ENCODE peak calls at places on chromosomes 1 and 21, in five cellular contexts. One of them, this sample, is unnamed.

GRCh38 chr1:160400284-160400645 is at the start of gene VANGL2:
- DNase-seq in heart right ventricle: peak
- DNase-seq in kidney epithelial cell: no peak
- DNase-seq in fibroblast of lung: peak
- DNase-seq in upper lobe of left lung: peak
- DNase-seq in this sample: peak

GRCh38 chr1:44543064-44543815 is 131.0 kb downstream of the TMEM53 start:
- DNase-seq in upper lobe of left lung: no peak
- DNase-seq in heart right ventricle: no peak
- DNase-seq in kidney epithelial cell: no peak
- DNase-seq in fibroblast of lung: no peak
- DNase-seq in this sample: no peak

GRCh38 chr1:73593804-73594203 is 604.2 kb downstream of the LRRIQ3 start:
- DNase-seq in upper lobe of left lung: no peak
- DNase-seq in kidney epithelial cell: no peak
- DNase-seq in heart right ventricle: no peak
- DNase-seq in fibroblast of lung: peak
- DNase-seq in this sample: no peak

GRCh38 chr1:193408782-193409293 is 222.4 kb upstream of the B3GALT2 start:
- DNase-seq in fibroblast of lung: peak
- DNase-seq in upper lobe of left lung: peak
- DNase-seq in heart right ventricle: peak
- DNase-seq in kidney epithelial cell: peak
- DNase-seq in this sample: peak

GRCh38 chr1:208516780-208517179 is 272.6 kb upstream of the PLXNA2 start:
- DNase-seq in kidney epithelial cell: no peak
- DNase-seq in heart right ventricle: no peak
- DNase-seq in fibroblast of lung: no peak
- DNase-seq in upper lobe of left lung: no peak
- DNase-seq in this sample: no peak

GRCh38 chr1:208499601-208500000 is 255.4 kb upstream of the PLXNA2 start:
- DNase-seq in upper lobe of left lung: no peak
- DNase-seq in heart right ventricle: no peak
- DNase-seq in kidney epithelial cell: no peak
- DNase-seq in fibroblast of lung: no peak
- DNase-seq in this sample: no peak

GRCh38 chr1:205444300-205444930 is 11.4 kb downstream of the BLACAT1 start:
- DNase-seq in upper lobe of left lung: peak
- DNase-seq in fibroblast of lung: peak
- DNase-seq in kidney epithelial cell: no peak
- DNase-seq in heart right ventricle: no peak
- DNase-seq in this sample: no peak

GRCh38 chr1:245180496-245180895 is 25.7 kb downstream of the KIF26B start:
- DNase-seq in upper lobe of left lung: no peak
- DNase-seq in fibroblast of lung: peak
- DNase-seq in kidney epithelial cell: no peak
- DNase-seq in heart right ventricle: no peak
- DNase-seq in this sample: no peak

GRCh38 chr1:8938232-8939117 is 7.2 kb upstream of the CA6 start:
- DNase-seq in upper lobe of left lung: no peak
- DNase-seq in kidney epithelial cell: no peak
- DNase-seq in heart right ventricle: no peak
- DNase-seq in fibroblast of lung: peak
- DNase-seq in this sample: no peak

GRCh38 chr1:37176269-37176668 is 142.0 kb upstream of the GRIK3 start:
- DNase-seq in heart right ventricle: no peak
- DNase-seq in kidney epithelial cell: no peak
- DNase-seq in fibroblast of lung: no peak
- DNase-seq in upper lobe of left lung: no peak
- DNase-seq in this sample: no peak

GRCh38 chr1:11280719-11281376 is 7.8 kb downstream of the UBIAD1 start:
- DNase-seq in upper lobe of left lung: no peak
- DNase-seq in heart right ventricle: no peak
- DNase-seq in kidney epithelial cell: no peak
- DNase-seq in fibroblast of lung: no peak
- DNase-seq in this sample: no peak

GRCh38 chr1:39957299-39958020 is 2.5 kb downstream of the MFSD2A start:
- DNase-seq in fibroblast of lung: peak
- DNase-seq in upper lobe of left lung: peak
- DNase-seq in heart right ventricle: no peak
- DNase-seq in kidney epithelial cell: no peak
- DNase-seq in this sample: peak

GRCh38 chr1:66239834-66240233 is 294.1 kb upstream of the SGIP1 start:
- DNase-seq in fibroblast of lung: peak
- DNase-seq in upper lobe of left lung: no peak
- DNase-seq in kidney epithelial cell: no peak
- DNase-seq in heart right ventricle: no peak
- DNase-seq in this sample: no peak

GRCh38 chr1:242579528-242580235 is 55.2 kb upstream of the PLD5 start:
- DNase-seq in upper lobe of left lung: peak
- DNase-seq in kidney epithelial cell: peak
- DNase-seq in fibroblast of lung: no peak
- DNase-seq in heart right ventricle: no peak
- DNase-seq in this sample: no peak

GRCh38 chr1:2797741-2798016 is 3.8 kb downstream of the TTC34 start:
- DNase-seq in fibroblast of lung: no peak
- DNase-seq in heart right ventricle: no peak
- DNase-seq in kidney epithelial cell: no peak
- DNase-seq in upper lobe of left lung: no peak
- DNase-seq in this sample: peak

GRCh38 chr1:156726549-156727226 is 1.6 kb upstream of the METTL25B start:
- DNase-seq in kidney epithelial cell: no peak
- DNase-seq in fibroblast of lung: peak
- DNase-seq in upper lobe of left lung: peak
- DNase-seq in heart right ventricle: peak
- DNase-seq in this sample: peak

GRCh38 chr1:43783671-43784205 is 76.4 kb downstream of the ST3GAL3 start:
- DNase-seq in upper lobe of left lung: no peak
- DNase-seq in kidney epithelial cell: no peak
- DNase-seq in heart right ventricle: no peak
- DNase-seq in fibroblast of lung: peak
- DNase-seq in this sample: no peak

GRCh38 chr1:169692766-169693460 is 18.5 kb downstream of the SELL start:
- DNase-seq in fibroblast of lung: no peak
- DNase-seq in kidney epithelial cell: no peak
- DNase-seq in heart right ventricle: no peak
- DNase-seq in upper lobe of left lung: no peak
- DNase-seq in this sample: no peak

GRCh38 chr1:245753807-245754206 is 599.0 kb downstream of the KIF26B start:
- DNase-seq in upper lobe of left lung: no peak
- DNase-seq in fibroblast of lung: no peak
- DNase-seq in heart right ventricle: no peak
- DNase-seq in kidney epithelial cell: no peak
- DNase-seq in this sample: no peak

GRCh38 chr1:153390938-153391710 is at the start of gene S100A8:
- DNase-seq in fibroblast of lung: no peak
- DNase-seq in heart right ventricle: peak
- DNase-seq in upper lobe of left lung: peak
- DNase-seq in kidney epithelial cell: no peak
- DNase-seq in this sample: peak

GRCh38 chr1:203368624-203369451 is 17.9 kb upstream of the FMOD start:
- DNase-seq in heart right ventricle: peak
- DNase-seq in upper lobe of left lung: peak
- DNase-seq in fibroblast of lung: peak
- DNase-seq in kidney epithelial cell: no peak
- DNase-seq in this sample: peak

GRCh38 chr1:87208936-87209335 is 119.7 kb upstream of the LMO4 start:
- DNase-seq in fibroblast of lung: no peak
- DNase-seq in kidney epithelial cell: no peak
- DNase-seq in upper lobe of left lung: no peak
- DNase-seq in heart right ventricle: no peak
- DNase-seq in this sample: no peak

GRCh38 chr1:207811920-207812720 is 60.3 kb downstream of the CD46 start:
- DNase-seq in kidney epithelial cell: no peak
- DNase-seq in fibroblast of lung: no peak
- DNase-seq in upper lobe of left lung: peak
- DNase-seq in heart right ventricle: peak
- DNase-seq in this sample: no peak

GRCh38 chr1:31111290-31111951 is 45.9 kb upstream of the PUM1 start:
- DNase-seq in heart right ventricle: no peak
- DNase-seq in upper lobe of left lung: no peak
- DNase-seq in kidney epithelial cell: no peak
- DNase-seq in fibroblast of lung: peak
- DNase-seq in this sample: no peak

GRCh38 chr1:108878678-108879077 is 1.9 kb downstream of the GPSM2 start:
- DNase-seq in fibroblast of lung: no peak
- DNase-seq in heart right ventricle: no peak
- DNase-seq in kidney epithelial cell: no peak
- DNase-seq in upper lobe of left lung: no peak
- DNase-seq in this sample: no peak

GRCh38 chr1:97247196-97247595 is 525.6 kb downstream of the PTBP2 start:
- DNase-seq in heart right ventricle: no peak
- DNase-seq in upper lobe of left lung: no peak
- DNase-seq in kidney epithelial cell: no peak
- DNase-seq in fibroblast of lung: peak
- DNase-seq in this sample: no peak

GRCh38 chr1:15966081-15966955 is 9.6 kb downstream of the ZBTB17 start:
- DNase-seq in kidney epithelial cell: no peak
- DNase-seq in upper lobe of left lung: peak
- DNase-seq in fibroblast of lung: peak
- DNase-seq in heart right ventricle: no peak
- DNase-seq in this sample: peak

GRCh38 chr1:67339623-67340343 is 32.1 kb downstream of the IL12RB2 start:
- DNase-seq in kidney epithelial cell: peak
- DNase-seq in upper lobe of left lung: no peak
- DNase-seq in fibroblast of lung: peak
- DNase-seq in heart right ventricle: no peak
- DNase-seq in this sample: no peak

GRCh38 chr1:233940908-233941307 is 36.4 kb downstream of the SLC35F3 start:
- DNase-seq in kidney epithelial cell: no peak
- DNase-seq in heart right ventricle: no peak
- DNase-seq in upper lobe of left lung: no peak
- DNase-seq in fibroblast of lung: peak
- DNase-seq in this sample: no peak

GRCh38 chr1:160209656-160210046 is 4.5 kb downstream of the PEA15 start:
- DNase-seq in kidney epithelial cell: no peak
- DNase-seq in upper lobe of left lung: no peak
- DNase-seq in fibroblast of lung: no peak
- DNase-seq in heart right ventricle: peak
- DNase-seq in this sample: no peak

GRCh38 chr1:175637917-175638316 is 105.5 kb downstream of the TNR start:
- DNase-seq in kidney epithelial cell: no peak
- DNase-seq in heart right ventricle: no peak
- DNase-seq in upper lobe of left lung: no peak
- DNase-seq in fibroblast of lung: no peak
- DNase-seq in this sample: no peak

GRCh38 chr1:205703072-205703471 is 22.8 kb upstream of the SLC45A3 start:
- DNase-seq in kidney epithelial cell: no peak
- DNase-seq in heart right ventricle: no peak
- DNase-seq in fibroblast of lung: no peak
- DNase-seq in upper lobe of left lung: no peak
- DNase-seq in this sample: no peak

GRCh38 chr1:215083408-215083961 is 948 bp downstream of the KCNK2 start:
- DNase-seq in upper lobe of left lung: no peak
- DNase-seq in kidney epithelial cell: no peak
- DNase-seq in heart right ventricle: no peak
- DNase-seq in fibroblast of lung: peak
- DNase-seq in this sample: peak

GRCh38 chr1:54107131-54107530 is 45.7 kb downstream of the CDCP2 start:
- DNase-seq in fibroblast of lung: peak
- DNase-seq in upper lobe of left lung: no peak
- DNase-seq in kidney epithelial cell: no peak
- DNase-seq in heart right ventricle: no peak
- DNase-seq in this sample: no peak

GRCh38 chr21:43771199-43771675 is 4.9 kb downstream of the CSTB start:
- DNase-seq in fibroblast of lung: no peak
- DNase-seq in kidney epithelial cell: no peak
- DNase-seq in upper lobe of left lung: no peak
- DNase-seq in heart right ventricle: no peak
- DNase-seq in this sample: no peak